ENCODE peak calls at places on chromosomes 6 and 20, in four cellular contexts. H is AG08395; P is activated CD4-positive, alpha-beta T cell treated with anti-CD3 and anti-CD28 coated beads for 4 hours; I is transverse colon. Q is an unnamed sample.

GRCh38 chr6:85419046-85419759 is 30.7 kb upstream of the NT5E start:
- DNase-seq in H (peak), I (no peak), P (no peak), Q (no peak)

GRCh38 chr20:1887321-1887720 is 7.9 kb upstream of the SIRPA start:
- DNase-seq in H (no peak), I (no peak), P (no peak), Q (no peak)

GRCh38 chr6:13589801-13590200 is 15.4 kb downstream of the SIRT5 start:
- DNase-seq in I (no peak), H (no peak), P (no peak), Q (no peak)

GRCh38 chr6:135438907-135439535 is 58.5 kb downstream of the AHI1 start:
- DNase-seq in P (no peak), I (no peak), H (no peak), Q (no peak)

GRCh38 chr20:49480236-49480635 is 2.2 kb downstream of the KCNB1 start:
- DNase-seq in P (no peak), I (no peak), H (no peak), Q (no peak)

GRCh38 chr6:117327149-117328004 is 62.0 kb downstream of the VGLL2 start:
- DNase-seq in H (no peak), I (no peak), P (no peak), Q (no peak)

GRCh38 chr6:79225718-79226117 is 8.8 kb downstream of the HMGN3 start:
- DNase-seq in I (no peak), P (no peak), H (no peak), Q (no peak)

GRCh38 chr6:122008105-122009100 is 391.0 kb upstream of the HSF2 start:
- DNase-seq in H (peak), P (no peak), I (no peak), Q (no peak)

GRCh38 chr6:169885831-169886230 is 134.4 kb downstream of the ERMARD start:
- DNase-seq in P (no peak), I (no peak), H (no peak), Q (no peak)

GRCh38 chr6:100228437-100229424 is 234.7 kb upstream of the MCHR2 start:
- DNase-seq in H (peak), P (peak), I (peak), Q (peak)

GRCh38 chr20:45887346-45887715 is at the start of gene SPATA25:
- DNase-seq in I (no peak), H (no peak), P (no peak), Q (no peak)

GRCh38 chr6:35495258-35496035 is 1.4 kb downstream of the TEAD3 start:
- DNase-seq in P (no peak), H (no peak), I (no peak), Q (no peak)

GRCh38 chr6:167731731-167732422 is 94.8 kb upstream of the AFDN start:
- DNase-seq in I (no peak), P (no peak), H (no peak), Q (no peak)

GRCh38 chr6:129593233-129593564 is 116.8 kb downstream of the ARHGAP18 start:
- DNase-seq in I (no peak), P (no peak), H (no peak), Q (no peak)

GRCh38 chr6:122610690-122611455 is 668 bp downstream of the PKIB start:
- DNase-seq in P (no peak), I (peak), H (peak), Q (peak)

GRCh38 chr6:42128460-42129359 is 13.7 kb downstream of the C6orf132 start:
- DNase-seq in I (no peak), P (no peak), H (no peak), Q (no peak)

GRCh38 chr6:142845624-142846458 is 99.1 kb downstream of the HIVEP2 start:
- DNase-seq in P (no peak), H (peak), I (peak), Q (peak)